ENCODE peak calls at places on chromosomes 3 and 15, in eight cellular contexts. N is adipocyte; J is non-pigmented ciliary epithelial cell; C is stimulated activated CD4-positive, alpha-beta T cell treated with anti-CD3 and anti-CD28 coated beads, TNF-alpha, amount 100 ng/mL, for 24 hours; X is RWPE1; A is AG04450; O is GM23248; S is HFFc6. Z is an unnamed sample.

GRCh38 chr3:64664397-64664796 is 23.4 kb downstream of the ADAMTS9 start:
- DNase-seq in N (no peak), J (no peak), C (no peak), X (no peak), A (no peak), O (no peak), S (no peak), Z (no peak)

GRCh38 chr15:89472785-89473256 is 23.6 kb downstream of the RHCG start:
- DNase-seq in N (peak; percentile 49), J (peak; percentile 13), C (no peak), X (peak; percentile 67), A (peak; percentile 1), O (peak; percentile 65), S (peak; percentile 70), Z (no peak)

GRCh38 chr15:76075060-76075459 is 15.3 kb downstream of the TMEM266 start:
- DNase-seq in N (no peak), J (no peak), C (no peak), X (peak; percentile 31), A (no peak), O (no peak), S (no peak), Z (no peak)

GRCh38 chr3:47010050-47010712 is 30.7 kb downstream of the NBEAL2 start:
- DNase-seq in N (no peak), J (no peak), C (no peak), X (no peak), A (no peak), O (no peak), S (no peak), Z (peak; percentile 62)

GRCh38 chr3:100087203-100087602 is 27.1 kb downstream of the FILIP1L start:
- DNase-seq in N (peak; percentile 65), J (peak; percentile 55), C (no peak), X (no peak), A (no peak), O (peak; percentile 77), S (peak; percentile 82), Z (no peak)

GRCh38 chr15:28943611-28944230 is 57.9 kb downstream of the APBA2 start:
- DNase-seq in N (no peak), J (no peak), C (no peak), X (no peak), A (no peak), O (no peak), S (no peak), Z (no peak)

GRCh38 chr3:130582457-130583155 is 65.6 kb downstream of the COL6A6 start:
- DNase-seq in N (no peak), J (no peak), C (no peak), X (no peak), A (no peak), O (peak; percentile 19), S (no peak), Z (no peak)

GRCh38 chr3:124993462-124993861 is 58.9 kb upstream of the MUC13 start:
- DNase-seq in N (no peak), J (no peak), C (no peak), X (no peak), A (no peak), O (peak; percentile 87), S (no peak), Z (peak; percentile 72)

GRCh38 chr3:11236588-11237461 is 35.4 kb upstream of the ATG7 start:
- DNase-seq in N (peak; percentile 68), J (no peak), C (peak; percentile 56), X (peak; percentile 53), A (peak; percentile 38), O (peak; percentile 50), S (peak; percentile 16), Z (peak; percentile 56)

GRCh38 chr15:98649996-98650870 is 1.9 kb downstream of the IGF1R start:
- DNase-seq in N (peak; percentile 65), J (no peak), C (no peak), X (no peak), A (no peak), O (peak; percentile 63), S (peak; percentile 37), Z (peak; percentile 67)

GRCh38 chr3:62375655-62376054 is 2.3 kb upstream of the FEZF2 start:
- DNase-seq in N (no peak), J (no peak), C (no peak), X (no peak), A (no peak), O (no peak), S (no peak), Z (no peak)

GRCh38 chr15:77192451-77192850 is 121.5 kb upstream of the TSPAN3 start:
- DNase-seq in N (no peak), J (no peak), C (no peak), X (no peak), A (no peak), O (no peak), S (no peak), Z (no peak)

GRCh38 chr3:196096382-196096953 is 14.6 kb upstream of the TFRC start:
- DNase-seq in N (peak; percentile 16), J (no peak), C (no peak), X (no peak), A (no peak), O (peak; percentile 8), S (no peak), Z (peak; percentile 70)

GRCh38 chr15:39643747-39644520 is 63.1 kb downstream of the THBS1 start:
- DNase-seq in N (no peak), J (no peak), C (no peak), X (no peak), A (no peak), O (peak; percentile 34), S (no peak), Z (no peak)

GRCh38 chr3:120145498-120146285 is 51.4 kb upstream of the GSK3B start:
- DNase-seq in N (peak; percentile 49), J (no peak), C (no peak), X (peak; percentile 84), A (no peak), O (peak; percentile 89), S (peak; percentile 75), Z (no peak)

GRCh38 chr3:175668300-175668699 is 809.2 kb downstream of the NAALADL2 start:
- DNase-seq in N (no peak), J (no peak), C (no peak), X (no peak), A (no peak), O (peak; percentile 26), S (no peak), Z (no peak)

GRCh38 chr15:38521316-38521715 is 43.3 kb downstream of the RASGRP1 start:
- DNase-seq in N (no peak), J (no peak), C (no peak), X (no peak), A (no peak), O (no peak), S (no peak), Z (no peak)

GRCh38 chr3:73503781-73504180 is 121.0 kb downstream of the PDZRN3 start:
- DNase-seq in N (no peak), J (no peak), C (no peak), X (no peak), A (no peak), O (no peak), S (no peak), Z (no peak)

GRCh38 chr3:139846729-139847128 is 88.3 kb upstream of the CLSTN2 start:
- DNase-seq in N (no peak), J (no peak), C (no peak), X (no peak), A (no peak), O (no peak), S (no peak), Z (no peak)

GRCh38 chr3:116947148-116947547 is 237.6 kb downstream of the TUSC7 start:
- DNase-seq in N (no peak), J (no peak), C (no peak), X (no peak), A (no peak), O (no peak), S (no peak), Z (no peak)

GRCh38 chr15:29522373-29523276 is 253.0 kb upstream of the NSMCE3 start:
- DNase-seq in N (no peak), J (no peak), C (no peak), X (peak; percentile 60), A (no peak), O (no peak), S (no peak), Z (no peak)

GRCh38 chr3:12947504-12948369 is 106.4 kb upstream of the RPL32 start:
- DNase-seq in N (peak; percentile 89), J (peak; percentile 23), C (no peak), X (peak; percentile 59), A (peak; percentile 29), O (peak; percentile 79), S (peak; percentile 61), Z (peak; percentile 84)

GRCh38 chr3:61564405-61565059 is 3.2 kb downstream of the PTPRG start:
- DNase-seq in N (peak; percentile 85), J (no peak), C (no peak), X (no peak), A (peak; percentile 27), O (peak; percentile 89), S (peak; percentile 60), Z (peak; percentile 92)

GRCh38 chr3:81788044-81788443 is 26.6 kb upstream of the GBE1 start:
- DNase-seq in N (no peak), J (no peak), C (no peak), X (no peak), A (no peak), O (no peak), S (no peak), Z (no peak)

GRCh38 chr15:85118173-85118572 is 136.5 kb downstream of the PDE8A start:
- DNase-seq in N (no peak), J (no peak), C (no peak), X (no peak), A (no peak), O (no peak), S (no peak), Z (no peak)

GRCh38 chr3:59839810-59840515 is 790.1 kb upstream of the CFAP20DC start:
- DNase-seq in N (peak; percentile 8), J (no peak), C (no peak), X (no peak), A (no peak), O (no peak), S (no peak), Z (no peak)

GRCh38 chr15:33789141-33789540 is 179.2 kb upstream of the CHRM5 start:
- DNase-seq in N (peak; percentile 19), J (peak; percentile 5), C (no peak), X (no peak), A (no peak), O (peak; percentile 69), S (no peak), Z (no peak)